ENCODE peak calls at places on chromosomes 16 and 17, in ten cellular contexts. Y is psoas muscle; P is CD4-positive, alpha-beta memory T cell; E is heart right ventricle; D is heart left ventricle; I is mesenchymal stem cell; F is H9; Z is A549; C is HCT116; O is tibial artery. N is an unnamed sample.

GRCh38 chr16:3564130-3564888 is 12.9 kb downstream of the NLRC3 start:
- DNase-seq in P (no peak), O (no peak), C (no peak), D (no peak), E (no peak), I (no peak), Z (no peak), Y (no peak), F (no peak), N (no peak)

GRCh38 chr16:3812469-3813172 is 67.9 kb downstream of the CREBBP start:
- DNase-seq in E (no peak), Y (no peak), O (no peak), C (no peak), P (no peak), F (no peak), I (no peak), D (no peak), Z (no peak), N (no peak)

GRCh38 chr16:19179890-19180490 is 11.9 kb downstream of the SYT17 start:
- DNase-seq in F (peak; percentile 49), P (no peak), Y (peak; percentile 66), I (peak; percentile 30), Z (peak; percentile 70), D (peak; percentile 53), O (peak; percentile 72), E (peak; percentile 70), C (peak; percentile 31), N (peak; percentile 44)

GRCh38 chr17:21814776-21815175 is 122.5 kb downstream of the KCNJ18 start:
- DNase-seq in D (no peak), E (no peak), P (no peak), F (no peak), Z (no peak), Y (no peak), I (no peak), C (no peak), O (no peak), N (no peak)

GRCh38 chr17:64032081-64032480 is 11.6 kb upstream of the ICAM2 start:
- DNase-seq in D (no peak), I (no peak), Z (no peak), O (no peak), C (no peak), F (peak; percentile 28), E (no peak), P (no peak), Y (no peak), N (no peak)

GRCh38 chr17:410674-411401 is 58.2 kb upstream of the RPH3AL start:
- DNase-seq in P (peak; percentile 71), E (no peak), I (peak; percentile 18), C (no peak), D (no peak), Z (peak; percentile 42), F (peak; percentile 61), Y (no peak), O (no peak), N (peak; percentile 40)

GRCh38 chr16:62135903-62136302 is 99.7 kb upstream of the CDH8 start:
- DNase-seq in I (no peak), Z (no peak), F (no peak), C (no peak), O (no peak), Y (no peak), P (no peak), D (no peak), E (no peak), N (no peak)

GRCh38 chr16:11249233-11250061 is 6.6 kb downstream of the SOCS1 start:
- DNase-seq in D (no peak), I (no peak), Z (no peak), C (no peak), Y (no peak), O (no peak), E (no peak), F (no peak), P (no peak), N (no peak)

GRCh38 chr16:30115238-30115637 is 1.9 kb upstream of the GDPD3 start:
- DNase-seq in C (no peak), O (no peak), P (peak; percentile 22), F (no peak), D (no peak), Z (no peak), E (no peak), I (no peak), Y (no peak), N (no peak)

GRCh38 chr17:82212331-82213250 is at the start of gene CCDC57:
- DNase-seq in F (peak; percentile 82), E (peak; percentile 85), I (peak; percentile 83), C (no peak), O (peak; percentile 87), Y (peak; percentile 86), P (peak; percentile 41), Z (peak; percentile 85), D (peak; percentile 87), N (peak; percentile 76)

GRCh38 chr16:19105891-19106624 is 7.7 kb upstream of the ITPRIPL2 start:
- DNase-seq in D (no peak), E (no peak), Z (no peak), I (no peak), F (no peak), Y (no peak), C (no peak), P (no peak), O (peak; percentile 67), N (peak; percentile 46)

GRCh38 chr17:47649972-47650524 is 329 bp downstream of the KPNB1 start:
- DNase-seq in E (no peak), F (no peak), C (no peak), O (no peak), P (no peak), I (no peak), Y (no peak), D (no peak), Z (no peak), N (no peak)
- H3K4me1 ChIP-seq in E (peaks cover 27% of the 10 kb centered on the region), F (no peaks in the 10 kb centered on the region), C (peaks cover 14% of the 10 kb centered on the region), O (no peaks in the 10 kb centered on the region), P (peaks cover 60% of the 10 kb centered on the region), I (peaks cover 5% of the 10 kb centered on the region), Y (peaks cover 35% of the 10 kb centered on the region), D (peaks cover 42% of the 10 kb centered on the region), Z (peaks cover 44% of the 10 kb centered on the region), N (peaks cover 7% of the 10 kb centered on the region)

DNA sequence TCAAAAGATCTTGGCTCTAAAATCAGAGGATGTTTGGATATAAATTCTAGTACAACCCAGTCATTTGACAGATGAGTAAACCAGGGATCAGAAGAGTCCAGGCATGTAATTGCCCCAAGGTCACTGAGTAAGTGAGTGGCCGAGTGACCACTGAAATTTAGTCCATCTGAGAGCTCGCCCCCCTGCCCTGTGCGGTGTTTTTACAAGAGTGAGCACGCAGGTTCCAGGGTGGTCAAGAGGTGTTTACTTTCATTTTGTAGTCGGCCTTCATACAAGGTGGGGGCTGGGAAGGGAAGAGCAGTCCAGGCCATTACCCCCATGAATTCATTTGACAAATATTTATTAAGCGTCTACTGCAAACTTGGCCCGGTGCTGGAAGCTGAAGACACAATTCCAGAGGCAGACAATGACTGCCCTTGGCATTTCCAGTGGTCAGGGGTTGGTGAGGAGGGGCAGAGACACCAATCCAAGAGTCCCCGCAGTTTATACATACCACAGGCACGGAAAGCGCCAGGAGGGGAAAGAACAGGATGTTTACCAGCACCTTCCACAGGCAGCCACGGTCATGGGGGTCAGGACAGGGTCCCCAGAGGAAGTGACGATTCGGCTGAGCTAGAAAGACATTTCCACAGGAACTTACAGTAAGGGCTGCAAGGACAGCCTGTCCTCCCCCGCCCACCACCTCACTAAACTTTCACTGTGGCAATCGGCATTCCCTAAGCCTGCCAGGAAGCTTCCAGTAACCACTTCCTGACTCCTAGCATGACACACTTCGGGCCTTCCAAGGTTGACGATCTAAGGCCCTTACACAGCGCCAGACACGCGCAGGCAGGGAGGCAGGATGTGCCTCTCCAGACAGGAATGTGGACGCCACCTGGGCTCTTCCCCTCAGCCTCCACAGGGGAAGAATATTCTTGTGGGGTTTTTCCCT is 1.4 kb upstream of the MT2A start:
- DNase-seq in D (peak; percentile 75), P (no peak), I (peak; percentile 100), Z (peak; percentile 91), F (no peak), O (peak; percentile 92), Y (peak; percentile 92), E (peak; percentile 61), C (peak; percentile 75), N (peak; percentile 98)
- H3K4me1 ChIP-seq in D (peaks cover 56% of the 10 kb centered on the region), P (peaks cover 46% of the 10 kb centered on the region), I (peaks cover 34% of the 10 kb centered on the region), Z (peaks cover 62% of the 10 kb centered on the region), F (peaks cover 6% of the 10 kb centered on the region), O (no peaks in the 10 kb centered on the region), Y (peaks cover 63% of the 10 kb centered on the region), E (peaks cover 52% of the 10 kb centered on the region), C (peaks cover 56% of the 10 kb centered on the region), N (peaks cover 40% of the 10 kb centered on the region)

GRCh38 chr17:45132569-45133463 is 501 bp upstream of the PLCD3 start:
- DNase-seq in Y (peak; percentile 87), Z (peak; percentile 93), P (peak; percentile 75), I (peak; percentile 88), E (peak; percentile 86), O (peak; percentile 92), D (peak; percentile 87), F (peak; percentile 95), C (peak; percentile 67), N (peak; percentile 73)
- H3K4me1 ChIP-seq in Y (peaks cover 39% of the 10 kb centered on the region), Z (peaks cover 56% of the 10 kb centered on the region), P (peaks cover 25% of the 10 kb centered on the region), I (peaks cover 52% of the 10 kb centered on the region), E (peaks cover 49% of the 10 kb centered on the region), O (peaks cover 6% of the 10 kb centered on the region), D (peaks cover 55% of the 10 kb centered on the region), F (no peaks in the 10 kb centered on the region), C (peaks cover 41% of the 10 kb centered on the region), N (peaks cover 17% of the 10 kb centered on the region)

GRCh38 chr16:73034374-73034773 is 13.6 kb downstream of the ZFHX3 start:
- DNase-seq in I (no peak), O (no peak), D (no peak), F (no peak), P (no peak), C (no peak), Z (no peak), Y (no peak), E (no peak), N (no peak)

GRCh38 chr16:73031155-73031866 is 16.6 kb downstream of the ZFHX3 start:
- DNase-seq in P (no peak), D (no peak), F (no peak), O (peak; percentile 60), Y (no peak), I (peak; percentile 93), Z (no peak), C (no peak), E (no peak), N (no peak)

GRCh38 chr16:73032548-73033270 is 15.2 kb downstream of the ZFHX3 start:
- DNase-seq in P (no peak), O (peak; percentile 72), I (peak; percentile 40), E (no peak), Z (no peak), F (peak; percentile 76), Y (no peak), D (no peak), C (no peak), N (no peak)

GRCh38 chr16:73036074-73036826 is 11.7 kb downstream of the ZFHX3 start:
- DNase-seq in I (peak; percentile 55), F (peak; percentile 84), O (no peak), P (no peak), Z (no peak), Y (no peak), C (no peak), E (no peak), D (no peak), N (no peak)

DNA sequence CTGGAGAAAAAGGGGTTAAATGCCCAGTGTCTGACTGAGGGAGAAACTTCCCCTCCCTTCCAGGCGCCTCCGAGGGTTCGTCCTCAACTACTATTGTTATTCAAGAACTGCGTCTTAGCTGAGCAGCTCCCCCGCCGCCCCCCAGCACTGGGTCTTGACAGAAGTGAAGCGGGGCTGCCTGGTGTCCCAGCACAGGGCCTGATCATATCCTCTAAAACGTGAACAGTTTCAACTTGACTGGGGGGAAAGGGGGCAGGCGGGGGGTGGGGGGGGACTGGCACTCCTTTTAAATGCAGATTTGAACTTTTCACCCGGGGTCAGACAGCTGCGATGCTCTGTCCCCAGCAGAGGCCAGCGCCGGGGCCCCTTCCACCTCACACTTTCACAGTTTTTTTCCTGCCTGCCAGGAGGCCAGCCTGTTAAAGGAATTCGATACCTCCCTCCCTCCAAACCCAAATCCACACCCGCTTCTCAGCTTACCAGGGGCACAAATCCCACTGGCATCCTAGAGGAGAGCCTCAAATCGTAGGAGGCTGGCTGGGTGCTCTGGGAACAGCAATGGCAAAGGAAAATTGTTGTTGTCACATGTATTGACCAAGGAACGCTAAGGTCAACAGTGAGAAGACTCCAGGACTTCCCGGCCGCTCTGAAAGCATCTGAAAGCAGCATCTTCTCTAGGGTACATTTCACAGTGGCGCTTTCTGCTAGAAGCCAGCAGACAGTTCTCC is 14.5 kb downstream of the ZFHX3 start:
- DNase-seq in F (peak; percentile 96), O (no peak), D (no peak), C (no peak), P (no peak), I (peak; percentile 63), Y (no peak), Z (no peak), E (no peak), N (no peak)
- H3K4me1 ChIP-seq in F (peaks cover 16% of the 10 kb centered on the region), O (peaks cover 6% of the 10 kb centered on the region), D (peaks cover 95% of the 10 kb centered on the region), C (peaks cover 28% of the 10 kb centered on the region), P (no peaks in the 10 kb centered on the region), I (peaks cover 20% of the 10 kb centered on the region), Y (peaks cover 79% of the 10 kb centered on the region), Z (peaks cover 47% of the 10 kb centered on the region), E (peaks cover 31% of the 10 kb centered on the region), N (peaks cover 16% of the 10 kb centered on the region)

N was measured in fibroblast of lung.